ENCODE peak calls at places on chromosomes 6 and 20, in six cellular contexts. One of them, this sample, is unnamed.

GRCh38 chr20:63457737-63458136 is 14.7 kb downstream of the KCNQ2 start:
- DNase-seq in HS-5: no peak
- DNase-seq in cardiac fibroblast: peak; percentile 10
- DNase-seq in iPS DF 19.7: no peak
- DNase-seq in astrocyte of the spinal cord: no peak
- DNase-seq in small intestine: no peak
- DNase-seq in this sample: peak; percentile 54

GRCh38 chr6:133748628-133749027 is 140.3 kb upstream of the TCF21 start:
- DNase-seq in cardiac fibroblast: peak; percentile 21
- DNase-seq in astrocyte of the spinal cord: no peak
- DNase-seq in HS-5: no peak
- DNase-seq in iPS DF 19.7: no peak
- DNase-seq in small intestine: no peak
- DNase-seq in this sample: no peak

GRCh38 chr6:162512744-162513143 is 214.8 kb downstream of the PRKN start:
- DNase-seq in astrocyte of the spinal cord: no peak
- DNase-seq in cardiac fibroblast: no peak
- DNase-seq in small intestine: no peak
- DNase-seq in iPS DF 19.7: no peak
- DNase-seq in HS-5: no peak
- DNase-seq in this sample: no peak

GRCh38 chr20:58647814-58648501 is 3.1 kb upstream of the STX16 start:
- DNase-seq in astrocyte of the spinal cord: peak; percentile 89
- DNase-seq in small intestine: no peak
- DNase-seq in cardiac fibroblast: peak; percentile 75
- DNase-seq in iPS DF 19.7: no peak
- DNase-seq in HS-5: peak; percentile 44
- DNase-seq in this sample: no peak

GRCh38 chr6:168086616-168087015 is 7.6 kb upstream of the FRMD1 start:
- DNase-seq in HS-5: no peak
- DNase-seq in astrocyte of the spinal cord: no peak
- DNase-seq in iPS DF 19.7: no peak
- DNase-seq in small intestine: no peak
- DNase-seq in cardiac fibroblast: no peak
- DNase-seq in this sample: no peak

GRCh38 chr6:71238351-71238750 is 50.3 kb upstream of the OGFRL1 start:
- DNase-seq in small intestine: no peak
- DNase-seq in astrocyte of the spinal cord: peak; percentile 31
- DNase-seq in HS-5: peak; percentile 36
- DNase-seq in cardiac fibroblast: peak; percentile 40
- DNase-seq in iPS DF 19.7: no peak
- DNase-seq in this sample: no peak

GRCh38 chr20:12882832-12883506 is 125.8 kb upstream of the SPTLC3 start:
- DNase-seq in astrocyte of the spinal cord: peak; percentile 51
- DNase-seq in iPS DF 19.7: no peak
- DNase-seq in small intestine: no peak
- DNase-seq in HS-5: peak; percentile 60
- DNase-seq in cardiac fibroblast: peak; percentile 45
- DNase-seq in this sample: no peak

GRCh38 chr20:63206878-63207277 is 9.1 kb downstream of the YTHDF1 start:
- DNase-seq in astrocyte of the spinal cord: peak; percentile 25
- DNase-seq in cardiac fibroblast: no peak
- DNase-seq in small intestine: no peak
- DNase-seq in iPS DF 19.7: no peak
- DNase-seq in HS-5: no peak
- DNase-seq in this sample: peak; percentile 86

GRCh38 chr6:111076024-111076680 is 11.2 kb upstream of the SLC16A10 start:
- DNase-seq in astrocyte of the spinal cord: no peak
- DNase-seq in HS-5: no peak
- DNase-seq in small intestine: no peak
- DNase-seq in cardiac fibroblast: no peak
- DNase-seq in iPS DF 19.7: no peak
- DNase-seq in this sample: no peak

GRCh38 chr6:104859225-104860146 is at the start of gene HACE1:
- DNase-seq in HS-5: peak; percentile 61
- DNase-seq in iPS DF 19.7: peak; percentile 61
- DNase-seq in astrocyte of the spinal cord: peak; percentile 91
- DNase-seq in cardiac fibroblast: peak; percentile 91
- DNase-seq in small intestine: peak; percentile 84
- DNase-seq in this sample: peak; percentile 77

GRCh38 chr6:143210420-143210819 is 149.7 kb downstream of the AIG1 start:
- DNase-seq in HS-5: no peak
- DNase-seq in iPS DF 19.7: no peak
- DNase-seq in cardiac fibroblast: no peak
- DNase-seq in small intestine: no peak
- DNase-seq in astrocyte of the spinal cord: no peak
- DNase-seq in this sample: no peak

GRCh38 chr20:18314786-18315406 is 26.6 kb downstream of the ZNF133 start:
- DNase-seq in small intestine: no peak
- DNase-seq in cardiac fibroblast: peak; percentile 8
- DNase-seq in HS-5: peak; percentile 8
- DNase-seq in iPS DF 19.7: no peak
- DNase-seq in astrocyte of the spinal cord: peak; percentile 69
- DNase-seq in this sample: no peak

GRCh38 chr6:110567957-110568696 is 91.7 kb upstream of the SLC22A16 start:
- DNase-seq in small intestine: peak; percentile 25
- DNase-seq in HS-5: no peak
- DNase-seq in iPS DF 19.7: no peak
- DNase-seq in astrocyte of the spinal cord: no peak
- DNase-seq in cardiac fibroblast: no peak
- DNase-seq in this sample: no peak

This sample was measured in T47D.